ENCODE peak calls at places on chromosomes 7 and 10, in six cellular contexts. One of them, this sample, is unnamed.

GRCh38 chr7:151812967-151813366 is 63.9 kb downstream of the PRKAG2 start:
- DNase-seq in fibroblast of lung: no peak
- DNase-seq in CD8-positive, alpha-beta T cell: no peak
- DNase-seq in GM23248: no peak
- DNase-seq in thoracic aorta: no peak
- DNase-seq in lung: no peak
- DNase-seq in this sample: no peak

GRCh38 chr10:101782811-101783735 is at the start of gene NPM3:
- DNase-seq in fibroblast of lung: peak; percentile 73
- DNase-seq in CD8-positive, alpha-beta T cell: peak; percentile 86
- DNase-seq in GM23248: peak; percentile 95
- DNase-seq in thoracic aorta: peak; percentile 57
- DNase-seq in lung: peak; percentile 77
- DNase-seq in this sample: peak; percentile 90

GRCh38 chr7:23469150-23469960 is 936 bp downstream of the IGF2BP3 start:
- DNase-seq in fibroblast of lung: no peak
- DNase-seq in CD8-positive, alpha-beta T cell: peak; percentile 45
- DNase-seq in GM23248: peak; percentile 60
- DNase-seq in thoracic aorta: no peak
- DNase-seq in lung: no peak
- DNase-seq in this sample: peak; percentile 70

GRCh38 chr10:132834311-132834761 is 48.4 kb upstream of the NKX6-2 start:
- DNase-seq in fibroblast of lung: no peak
- DNase-seq in CD8-positive, alpha-beta T cell: no peak
- DNase-seq in GM23248: no peak
- DNase-seq in thoracic aorta: no peak
- DNase-seq in lung: no peak
- DNase-seq in this sample: no peak

GRCh38 chr10:74096777-74097176 is 53.9 kb downstream of the AP3M1 start:
- DNase-seq in fibroblast of lung: no peak
- DNase-seq in CD8-positive, alpha-beta T cell: no peak
- DNase-seq in GM23248: no peak
- DNase-seq in thoracic aorta: no peak
- DNase-seq in lung: no peak
- DNase-seq in this sample: peak; percentile 43

GRCh38 chr10:51007781-51008180 is 66.5 kb upstream of the PRKG1 start:
- DNase-seq in fibroblast of lung: peak; percentile 10
- DNase-seq in CD8-positive, alpha-beta T cell: no peak
- DNase-seq in GM23248: peak; percentile 90
- DNase-seq in thoracic aorta: no peak
- DNase-seq in lung: no peak
- DNase-seq in this sample: no peak

GRCh38 chr7:120960714-120961113 is 10.1 kb downstream of the ING3 start:
- DNase-seq in fibroblast of lung: no peak
- DNase-seq in CD8-positive, alpha-beta T cell: no peak
- DNase-seq in GM23248: no peak
- DNase-seq in thoracic aorta: no peak
- DNase-seq in lung: no peak
- DNase-seq in this sample: no peak

GRCh38 chr7:13981070-13981469 is 8.4 kb downstream of the ETV1 start:
- DNase-seq in fibroblast of lung: peak; percentile 99
- DNase-seq in CD8-positive, alpha-beta T cell: no peak
- DNase-seq in GM23248: peak; percentile 95
- DNase-seq in thoracic aorta: no peak
- DNase-seq in lung: peak; percentile 65
- DNase-seq in this sample: no peak

GRCh38 chr7:151529842-151530241 is 10.1 kb upstream of the RHEB start:
- DNase-seq in fibroblast of lung: no peak
- DNase-seq in CD8-positive, alpha-beta T cell: no peak
- DNase-seq in GM23248: no peak
- DNase-seq in thoracic aorta: no peak
- DNase-seq in lung: no peak
- DNase-seq in this sample: no peak

GRCh38 chr10:42768581-42769152 is 13.9 kb upstream of the BMS1 start:
- DNase-seq in fibroblast of lung: no peak
- DNase-seq in CD8-positive, alpha-beta T cell: no peak
- DNase-seq in GM23248: no peak
- DNase-seq in thoracic aorta: no peak
- DNase-seq in lung: no peak
- DNase-seq in this sample: no peak

GRCh38 chr10:72285972-72286521 is 12.3 kb downstream of the DDIT4 start:
- DNase-seq in fibroblast of lung: no peak
- DNase-seq in CD8-positive, alpha-beta T cell: no peak
- DNase-seq in GM23248: no peak
- DNase-seq in thoracic aorta: no peak
- DNase-seq in lung: no peak
- DNase-seq in this sample: no peak

GRCh38 chr10:88728107-88728763 is 22.2 kb downstream of the LIPK start:
- DNase-seq in fibroblast of lung: no peak
- DNase-seq in CD8-positive, alpha-beta T cell: peak; percentile 19
- DNase-seq in GM23248: peak; percentile 22
- DNase-seq in thoracic aorta: no peak
- DNase-seq in lung: no peak
- DNase-seq in this sample: peak; percentile 15

GRCh38 chr10:113753020-113753692 is 1.7 kb downstream of the PLEKHS1 start:
- DNase-seq in fibroblast of lung: no peak
- DNase-seq in CD8-positive, alpha-beta T cell: no peak
- DNase-seq in GM23248: no peak
- DNase-seq in thoracic aorta: no peak
- DNase-seq in lung: no peak
- DNase-seq in this sample: no peak

GRCh38 chr7:142104550-142105527 is 6.7 kb upstream of the MGAM2 start:
- DNase-seq in fibroblast of lung: no peak
- DNase-seq in CD8-positive, alpha-beta T cell: no peak
- DNase-seq in GM23248: peak; percentile 45
- DNase-seq in thoracic aorta: no peak
- DNase-seq in lung: no peak
- DNase-seq in this sample: no peak

GRCh38 chr7:80347173-80347572 is 164.7 kb downstream of the GNAT3 start:
- DNase-seq in fibroblast of lung: peak; percentile 42
- DNase-seq in CD8-positive, alpha-beta T cell: no peak
- DNase-seq in GM23248: peak; percentile 50
- DNase-seq in thoracic aorta: no peak
- DNase-seq in lung: no peak
- DNase-seq in this sample: no peak

GRCh38 chr10:120953897-120954296 is 102.7 kb downstream of the WDR11 start:
- DNase-seq in fibroblast of lung: no peak
- DNase-seq in CD8-positive, alpha-beta T cell: no peak
- DNase-seq in GM23248: no peak
- DNase-seq in thoracic aorta: no peak
- DNase-seq in lung: no peak
- DNase-seq in this sample: no peak

GRCh38 chr7:93245525-93246432 is 13.6 kb downstream of the VPS50 start:
- DNase-seq in fibroblast of lung: peak; percentile 29
- DNase-seq in CD8-positive, alpha-beta T cell: no peak
- DNase-seq in GM23248: peak; percentile 50
- DNase-seq in thoracic aorta: no peak
- DNase-seq in lung: no peak
- DNase-seq in this sample: peak; percentile 39

GRCh38 chr7:130441408-130441854 is 615 bp upstream of the CEP41 start:
- DNase-seq in fibroblast of lung: peak; percentile 39
- DNase-seq in CD8-positive, alpha-beta T cell: no peak
- DNase-seq in GM23248: peak; percentile 54
- DNase-seq in thoracic aorta: no peak
- DNase-seq in lung: no peak
- DNase-seq in this sample: peak; percentile 10

GRCh38 chr7:94062372-94062771 is 58.2 kb upstream of the BET1 start:
- DNase-seq in fibroblast of lung: peak; percentile 70
- DNase-seq in CD8-positive, alpha-beta T cell: no peak
- DNase-seq in GM23248: peak; percentile 74
- DNase-seq in thoracic aorta: no peak
- DNase-seq in lung: no peak
- DNase-seq in this sample: no peak

GRCh38 chr10:111018021-111018420 is 58.8 kb upstream of the ADRA2A start:
- DNase-seq in fibroblast of lung: peak; percentile 42
- DNase-seq in CD8-positive, alpha-beta T cell: no peak
- DNase-seq in GM23248: peak; percentile 33
- DNase-seq in thoracic aorta: no peak
- DNase-seq in lung: no peak
- DNase-seq in this sample: no peak

GRCh38 chr7:85186521-85187241 is at the start of gene SEMA3D:
- DNase-seq in fibroblast of lung: peak; percentile 85
- DNase-seq in CD8-positive, alpha-beta T cell: peak; percentile 14
- DNase-seq in GM23248: peak; percentile 94
- DNase-seq in thoracic aorta: peak; percentile 7
- DNase-seq in lung: peak; percentile 49
- DNase-seq in this sample: no peak

GRCh38 chr10:33196710-33197406 is 137.6 kb downstream of the NRP1 start:
- DNase-seq in fibroblast of lung: peak; percentile 22
- DNase-seq in CD8-positive, alpha-beta T cell: no peak
- DNase-seq in GM23248: no peak
- DNase-seq in thoracic aorta: no peak
- DNase-seq in lung: no peak
- DNase-seq in this sample: no peak

GRCh38 chr10:33201056-33201780 is 133.2 kb downstream of the NRP1 start:
- DNase-seq in fibroblast of lung: no peak
- DNase-seq in CD8-positive, alpha-beta T cell: no peak
- DNase-seq in GM23248: no peak
- DNase-seq in thoracic aorta: no peak
- DNase-seq in lung: no peak
- DNase-seq in this sample: no peak

GRCh38 chr10:33198610-33199009 is 135.9 kb downstream of the NRP1 start:
- DNase-seq in fibroblast of lung: no peak
- DNase-seq in CD8-positive, alpha-beta T cell: no peak
- DNase-seq in GM23248: no peak
- DNase-seq in thoracic aorta: no peak
- DNase-seq in lung: no peak
- DNase-seq in this sample: no peak

GRCh38 chr10:33201971-33202370 is 132.5 kb downstream of the NRP1 start:
- DNase-seq in fibroblast of lung: no peak
- DNase-seq in CD8-positive, alpha-beta T cell: no peak
- DNase-seq in GM23248: no peak
- DNase-seq in thoracic aorta: no peak
- DNase-seq in lung: no peak
- DNase-seq in this sample: no peak

GRCh38 chr10:33199731-33200130 is 134.7 kb downstream of the NRP1 start:
- DNase-seq in fibroblast of lung: no peak
- DNase-seq in CD8-positive, alpha-beta T cell: no peak
- DNase-seq in GM23248: no peak
- DNase-seq in thoracic aorta: no peak
- DNase-seq in lung: no peak
- DNase-seq in this sample: no peak
- H3K4me1 ChIP-seq in fibroblast of lung: peaks cover 23% of the 10 kb centered on the region
- H3K4me1 ChIP-seq in CD8-positive, alpha-beta T cell: no peaks in the 10 kb centered on the region
- H3K4me1 ChIP-seq in GM23248: peaks cover 9% of the 10 kb centered on the region
- H3K4me1 ChIP-seq in thoracic aorta: peaks cover 8% of the 10 kb centered on the region
- H3K4me1 ChIP-seq in lung: peaks cover 9% of the 10 kb centered on the region
- H3K4me1 ChIP-seq in this sample: no peaks in the 10 kb centered on the region

GRCh38 chr7:107994366-107994765 is 8.6 kb downstream of the LAMB1 start:
- DNase-seq in fibroblast of lung: no peak
- DNase-seq in CD8-positive, alpha-beta T cell: no peak
- DNase-seq in GM23248: peak; percentile 40
- DNase-seq in thoracic aorta: no peak
- DNase-seq in lung: no peak
- DNase-seq in this sample: no peak

GRCh38 chr7:107996072-107996824 is 6.7 kb downstream of the LAMB1 start:
- DNase-seq in fibroblast of lung: peak; percentile 80
- DNase-seq in CD8-positive, alpha-beta T cell: no peak
- DNase-seq in GM23248: peak; percentile 65
- DNase-seq in thoracic aorta: no peak
- DNase-seq in lung: no peak
- DNase-seq in this sample: no peak

GRCh38 chr7:107998150-107998549 is 4.8 kb downstream of the LAMB1 start:
- DNase-seq in fibroblast of lung: peak; percentile 68
- DNase-seq in CD8-positive, alpha-beta T cell: no peak
- DNase-seq in GM23248: peak; percentile 27
- DNase-seq in thoracic aorta: no peak
- DNase-seq in lung: no peak
- DNase-seq in this sample: no peak

GRCh38 chr7:107993879-107994278 is 9.1 kb downstream of the LAMB1 start:
- DNase-seq in fibroblast of lung: peak; percentile 60
- DNase-seq in CD8-positive, alpha-beta T cell: no peak
- DNase-seq in GM23248: no peak
- DNase-seq in thoracic aorta: no peak
- DNase-seq in lung: no peak
- DNase-seq in this sample: no peak

GRCh38 chr7:107995184-107996071 is 7.5 kb downstream of the LAMB1 start:
- DNase-seq in fibroblast of lung: peak; percentile 94
- DNase-seq in CD8-positive, alpha-beta T cell: no peak
- DNase-seq in GM23248: peak; percentile 69
- DNase-seq in thoracic aorta: no peak
- DNase-seq in lung: no peak
- DNase-seq in this sample: no peak
- H3K4me1 ChIP-seq in fibroblast of lung: peaks cover 26% of the 10 kb centered on the region
- H3K4me1 ChIP-seq in CD8-positive, alpha-beta T cell: no peaks in the 10 kb centered on the region
- H3K4me1 ChIP-seq in GM23248: peaks cover 68% of the 10 kb centered on the region
- H3K4me1 ChIP-seq in thoracic aorta: peaks cover 47% of the 10 kb centered on the region
- H3K4me1 ChIP-seq in lung: peaks cover 3% of the 10 kb centered on the region
- H3K4me1 ChIP-seq in this sample: no peaks in the 10 kb centered on the region

GRCh38 chr7:44101966-44102845 is 1.9 kb upstream of the AEBP1 start:
- DNase-seq in fibroblast of lung: peak; percentile 61
- DNase-seq in CD8-positive, alpha-beta T cell: no peak
- DNase-seq in GM23248: peak; percentile 97
- DNase-seq in thoracic aorta: peak; percentile 82
- DNase-seq in lung: no peak
- DNase-seq in this sample: no peak
- H3K4me1 ChIP-seq in fibroblast of lung: peaks cover 31% of the 10 kb centered on the region
- H3K4me1 ChIP-seq in CD8-positive, alpha-beta T cell: peaks cover 10% of the 10 kb centered on the region
- H3K4me1 ChIP-seq in GM23248: peaks cover 35% of the 10 kb centered on the region
- H3K4me1 ChIP-seq in thoracic aorta: peaks cover 66% of the 10 kb centered on the region
- H3K4me1 ChIP-seq in lung: no peaks in the 10 kb centered on the region
- H3K4me1 ChIP-seq in this sample: peaks cover 88% of the 10 kb centered on the region

GRCh38 chr10:61841338-61841875 is 60.1 kb upstream of the ARID5B start:
- DNase-seq in fibroblast of lung: no peak
- DNase-seq in CD8-positive, alpha-beta T cell: no peak
- DNase-seq in GM23248: no peak
- DNase-seq in thoracic aorta: no peak
- DNase-seq in lung: no peak
- DNase-seq in this sample: no peak

GRCh38 chr10:61836888-61837747 is 64.4 kb upstream of the ARID5B start:
- DNase-seq in fibroblast of lung: peak; percentile 95
- DNase-seq in CD8-positive, alpha-beta T cell: no peak
- DNase-seq in GM23248: peak; percentile 72
- DNase-seq in thoracic aorta: no peak
- DNase-seq in lung: no peak
- DNase-seq in this sample: no peak

GRCh38 chr10:61840403-61840802 is 61.1 kb upstream of the ARID5B start:
- DNase-seq in fibroblast of lung: no peak
- DNase-seq in CD8-positive, alpha-beta T cell: no peak
- DNase-seq in GM23248: no peak
- DNase-seq in thoracic aorta: no peak
- DNase-seq in lung: no peak
- DNase-seq in this sample: peak; percentile 16

GRCh38 chr10:61837748-61838055 is 63.8 kb upstream of the ARID5B start:
- DNase-seq in fibroblast of lung: peak; percentile 40
- DNase-seq in CD8-positive, alpha-beta T cell: no peak
- DNase-seq in GM23248: no peak
- DNase-seq in thoracic aorta: no peak
- DNase-seq in lung: no peak
- DNase-seq in this sample: no peak

DNA sequence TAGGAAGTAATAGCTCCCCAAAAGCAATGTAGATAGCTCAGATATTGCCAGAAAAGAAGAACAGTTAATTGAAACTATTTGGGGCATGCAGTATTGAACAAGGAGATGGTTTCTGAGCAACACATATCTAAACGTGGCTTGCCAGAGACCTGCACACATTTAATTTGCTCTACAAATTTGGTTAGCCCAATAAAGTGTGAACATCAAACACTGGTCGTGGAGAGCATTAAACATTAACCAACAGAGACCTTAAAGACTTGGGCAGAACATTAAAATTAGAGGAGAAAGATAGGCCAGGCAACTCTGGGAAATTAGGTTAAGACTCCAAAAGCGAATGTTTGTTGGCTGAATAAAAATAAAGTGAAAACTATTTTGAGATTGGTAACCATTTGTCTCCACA is 61.6 kb upstream of the ARID5B start:
- DNase-seq in fibroblast of lung: no peak
- DNase-seq in CD8-positive, alpha-beta T cell: no peak
- DNase-seq in GM23248: no peak
- DNase-seq in thoracic aorta: no peak
- DNase-seq in lung: no peak
- DNase-seq in this sample: no peak
- H3K4me1 ChIP-seq in fibroblast of lung: peaks cover 13% of the 10 kb centered on the region
- H3K4me1 ChIP-seq in CD8-positive, alpha-beta T cell: no peaks in the 10 kb centered on the region
- H3K4me1 ChIP-seq in GM23248: peaks cover 58% of the 10 kb centered on the region
- H3K4me1 ChIP-seq in thoracic aorta: peaks cover 46% of the 10 kb centered on the region
- H3K4me1 ChIP-seq in lung: no peaks in the 10 kb centered on the region
- H3K4me1 ChIP-seq in this sample: peaks cover 7% of the 10 kb centered on the region

This sample was measured in OCI-LY7.